ENCODE peak calls at places on chromosomes 6 and 20, in ten cellular contexts. C is activated CD8-positive, alpha-beta memory T cell treated with anti-CD3 and anti-CD28 coated beads for 24 hours; Z is A172; V is lung; F is HFF-Myc; A is stimulated activated naive CD8-positive, alpha-beta T cell treated with anti-CD3 and anti-CD28 coated beads, Interleukin-15, amount 100 ng/mL, for 72 hours; U is stimulated activated naive CD4-positive, alpha-beta T cell; P is AG08396; O is activated T-helper 1 cell treated with anti-CD3 and anti-CD28 coated beads, Interleukin-12 subunit alpha, Interleukin-12 subunit beta, Interleukin-2, Interleukin-4 antibody, amounts not matched to agents 30 ng/mL and 10 ng/mL and 1 ng/mL, durations not matched to agents 14 hours and 24 hours and 36 hours; W is ACHN. Y is an unnamed sample.

GRCh38 chr6:10558575-10558974 is 37.4 kb downstream of the GCNT2 start:
- DNase-seq in Z (no peak), O (no peak), F (no peak), W (no peak), A (no peak), C (no peak), U (no peak), V (no peak), P (no peak), Y (no peak)

GRCh38 chr6:47716207-47716606 is 17.8 kb downstream of the ADGRF4 start:
- DNase-seq in O (no peak), A (no peak), V (no peak), W (no peak), F (no peak), C (no peak), P (no peak), Z (no peak), U (no peak), Y (no peak)

GRCh38 chr6:33683576-33684427 is 27.7 kb downstream of the UQCC2 start:
- DNase-seq in P (no peak), V (no peak), C (no peak), F (no peak), O (no peak), A (no peak), Z (no peak), W (no peak), U (no peak), Y (no peak)

GRCh38 chr6:142087950-142088857 is 44.5 kb upstream of the GJE1 start:
- DNase-seq in C (no peak), W (no peak), U (no peak), V (no peak), P (no peak), Z (no peak), F (no peak), A (no peak), O (no peak), Y (no peak)

GRCh38 chr6:97312241-97312640 is 29.2 kb upstream of the MMS22L start:
- DNase-seq in F (no peak), O (no peak), W (no peak), A (no peak), V (no peak), Z (peak; percentile 15), P (no peak), C (no peak), U (no peak), Y (no peak)

GRCh38 chr6:113039013-113039412 is 691.9 kb downstream of the RFPL4B start:
- DNase-seq in C (no peak), U (no peak), W (no peak), F (no peak), P (no peak), O (no peak), V (no peak), A (no peak), Z (no peak), Y (no peak)

GRCh38 chr6:125918681-125919566 is 37.6 kb upstream of the HINT3 start:
- DNase-seq in O (peak; percentile 66), U (peak; percentile 10), F (peak; percentile 81), V (peak; percentile 41), A (peak; percentile 62), W (peak; percentile 35), C (peak; percentile 66), P (peak; percentile 35), Z (peak; percentile 69), Y (peak; percentile 46)

GRCh38 chr6:53960311-53960710 is 150.9 kb upstream of the MLIP start:
- DNase-seq in P (no peak), C (no peak), U (no peak), W (no peak), A (no peak), O (no peak), F (peak; percentile 38), V (no peak), Z (peak; percentile 90), Y (peak; percentile 48)

GRCh38 chr20:24164360-24164759 is 175.8 kb upstream of the GGTLC1 start:
- DNase-seq in V (no peak), W (peak; percentile 5), C (no peak), O (no peak), Z (no peak), U (peak; percentile 5), P (no peak), F (no peak), A (no peak), Y (no peak)

GRCh38 chr20:58984691-58985090 is 3.6 kb downstream of the NELFCD start:
- DNase-seq in W (no peak), P (no peak), A (no peak), O (no peak), F (no peak), C (peak; percentile 47), U (no peak), Z (no peak), V (no peak), Y (no peak)

Y was measured in AG04450.